ENCODE peak calls at places on chromosomes 3 and 15, in ten cellular contexts. W, S, V, I, X, Y, Q, Z, U and T are unnamed samples.

GRCh38 chr3:56421205-56421604 is 47.1 kb downstream of the ERC2 start:
- DNase-seq in U (no peak), I (no peak), W (no peak), Y (no peak), X (no peak), V (no peak), S (no peak), Q (no peak), Z (no peak), T (no peak)

GRCh38 chr15:25812845-25813244 is 50.3 kb downstream of the ATP10A start:
- DNase-seq in V (no peak), U (no peak), W (no peak), Q (no peak), Y (no peak), S (no peak), I (no peak), Z (no peak), X (no peak), T (no peak)

GRCh38 chr3:172782235-172782634 is 31.7 kb downstream of the ECT2 start:
- DNase-seq in W (no peak), X (no peak), I (no peak), Z (no peak), S (no peak), U (no peak), V (no peak), Q (no peak), Y (no peak), T (no peak)

GRCh38 chr3:43406637-43407023 is 120.3 kb downstream of the SNRK start:
- DNase-seq in S (no peak), Y (no peak), V (no peak), X (no peak), Q (no peak), U (no peak), I (no peak), Z (no peak), W (no peak), T (no peak)

GRCh38 chr3:15360786-15361493 is 28.6 kb upstream of the SH3BP5 start:
- DNase-seq in Z (no peak), S (no peak), Q (no peak), W (no peak), V (no peak), Y (no peak), U (no peak), X (peak; percentile 80), I (no peak), T (no peak)

GRCh38 chr15:68679961-68680371 is 101.2 kb downstream of the CORO2B start:
- DNase-seq in X (no peak), W (no peak), V (no peak), U (no peak), Y (no peak), Z (peak; percentile 73), S (no peak), I (no peak), Q (no peak), T (no peak)

GRCh38 chr3:622314-622713 is 425.8 kb downstream of the CHL1 start:
- DNase-seq in U (no peak), I (no peak), S (no peak), V (no peak), Y (no peak), X (no peak), Q (no peak), Z (no peak), W (no peak), T (no peak)

GRCh38 chr15:73246898-73247297 is 121.9 kb downstream of the HCN4 start:
- DNase-seq in U (no peak), X (no peak), W (no peak), S (no peak), I (no peak), Q (no peak), V (no peak), Z (no peak), Y (no peak), T (no peak)

GRCh38 chr15:85555875-85556617 is 175.6 kb downstream of the AKAP13 start:
- DNase-seq in V (no peak), I (no peak), U (no peak), S (no peak), Y (no peak), X (no peak), W (no peak), Q (no peak), Z (no peak), T (no peak)

GRCh38 chr3:186618318-186618938 is 5.6 kb downstream of the AHSG start:
- DNase-seq in I (no peak), X (no peak), Y (no peak), Q (no peak), U (no peak), W (no peak), V (no peak), S (no peak), Z (no peak), T (no peak)

GRCh38 chr15:66498501-66499386 is 1.2 kb upstream of the SNAPC5 start:
- DNase-seq in V (peak; percentile 50), Z (no peak), X (peak; percentile 68), I (no peak), W (no peak), S (no peak), Y (no peak), Q (no peak), U (no peak), T (no peak)

GRCh38 chr3:189838291-189838690 is 207.1 kb downstream of the TP63 start:
- DNase-seq in I (no peak), V (no peak), S (no peak), X (no peak), Z (no peak), Y (no peak), Q (no peak), W (no peak), U (peak; percentile 72), T (no peak)

GRCh38 chr3:66186545-66186944 is 34.3 kb upstream of the SLC25A26 start:
- DNase-seq in V (no peak), U (no peak), X (no peak), W (no peak), Y (no peak), Z (no peak), S (no peak), I (no peak), Q (no peak), T (no peak)

GRCh38 chr15:70748281-70748747 is 15.0 kb downstream of the UACA start:
- DNase-seq in U (no peak), W (peak; percentile 65), X (no peak), I (no peak), Y (no peak), Z (no peak), Q (no peak), S (no peak), V (peak; percentile 10), T (no peak)

GRCh38 chr15:48282186-48282585 is 49.0 kb upstream of the DUT start:
- DNase-seq in X (peak; percentile 66), I (no peak), S (no peak), Z (no peak), W (no peak), V (no peak), U (no peak), Y (no peak), Q (no peak), T (no peak)

GRCh38 chr3:64743166-64743565 is 55.4 kb upstream of the ADAMTS9 start:
- DNase-seq in Y (no peak), W (no peak), X (no peak), Z (no peak), S (no peak), I (no peak), V (no peak), U (no peak), Q (no peak), T (no peak)

GRCh38 chr15:48285329-48286214 is 45.7 kb upstream of the DUT start:
- DNase-seq in V (peak; percentile 89), I (no peak), U (peak; percentile 77), Q (no peak), Z (peak; percentile 0), W (no peak), X (peak; percentile 96), S (peak; percentile 9), Y (peak; percentile 8), T (peak; percentile 56)

GRCh38 chr3:15301761-15302160 is 30.6 kb downstream of the SH3BP5 start:
- DNase-seq in W (no peak), Q (no peak), U (no peak), Z (no peak), V (no peak), Y (no peak), I (no peak), X (no peak), S (no peak), T (no peak)

GRCh38 chr15:99424978-99425665 is 140.7 kb upstream of the MEF2A start:
- DNase-seq in Q (no peak), Z (no peak), W (no peak), Y (peak; percentile 33), X (peak; percentile 83), I (no peak), V (peak; percentile 89), S (no peak), U (peak; percentile 88), T (peak; percentile 71)

GRCh38 chr3:30324587-30324986 is 281.8 kb upstream of the TGFBR2 start:
- DNase-seq in X (no peak), Y (no peak), U (no peak), S (no peak), I (no peak), Z (no peak), W (no peak), V (peak; percentile 90), Q (no peak), T (no peak)

GRCh38 chr3:11638669-11639402 is 4.9 kb downstream of the VGLL4 start:
- DNase-seq in Z (no peak), V (no peak), X (peak; percentile 29), U (peak; percentile 30), Q (no peak), Y (no peak), I (no peak), W (no peak), S (no peak), T (no peak)

GRCh38 chr3:81716870-81717509 is 44.5 kb downstream of the GBE1 start:
- DNase-seq in V (peak; percentile 45), Q (no peak), S (no peak), W (no peak), Y (no peak), U (peak; percentile 42), X (peak; percentile 87), I (no peak), Z (no peak), T (no peak)

GRCh38 chr3:168250415-168250861 is 154.7 kb upstream of the GOLIM4 start:
- DNase-seq in Q (no peak), V (no peak), Y (no peak), I (no peak), W (no peak), Z (no peak), X (peak; percentile 13), S (no peak), U (peak; percentile 2), T (peak; percentile 5)

GRCh38 chr15:77591960-77592613 is 40.6 kb downstream of the LINGO1 start:
- DNase-seq in S (no peak), Q (no peak), V (no peak), X (no peak), Z (no peak), U (no peak), Y (no peak), I (no peak), W (no peak), T (no peak)

GRCh38 chr3:632571-633170 is 436.1 kb downstream of the CHL1 start:
- DNase-seq in Q (no peak), S (no peak), V (peak; percentile 77), U (peak; percentile 80), X (peak; percentile 58), W (no peak), Z (peak; percentile 28), Y (peak; percentile 2), I (peak; percentile 51), T (peak; percentile 18)

GRCh38 chr15:43912208-43912607 is 85.4 kb downstream of the WDR76 start:
- DNase-seq in W (no peak), V (no peak), S (no peak), Z (no peak), U (no peak), I (no peak), Y (no peak), Q (no peak), X (no peak), T (no peak)

GRCh38 chr15:83057660-83058376 is 9.2 kb downstream of the BTBD1 start:
- DNase-seq in I (no peak), V (no peak), U (no peak), S (no peak), W (no peak), X (no peak), Z (no peak), Q (no peak), Y (no peak), T (no peak)

GRCh38 chr3:72265250-72265649 is 480.3 kb upstream of the PROK2 start:
- DNase-seq in S (no peak), W (no peak), Q (no peak), Y (no peak), V (no peak), U (no peak), I (no peak), Z (no peak), X (peak; percentile 58), T (no peak)